ENCODE peak calls at places on chromosome 1, in five cellular contexts. R is WERI-Rb-1, J is GM12865, V is fibroblast of pulmonary artery, Z is kidney. D is an unnamed sample.

GRCh38 chr1:164651378-164651951 is 92.5 kb downstream of the PBX1 start:
- DNase-seq in V (peak), R (no peak), Z (no peak), J (no peak), D (no peak)

GRCh38 chr1:156884560-156884959 is 9.0 kb upstream of the PEAR1 start:
- DNase-seq in J (no peak), V (no peak), Z (no peak), R (no peak), D (no peak)

GRCh38 chr1:24020032-24020431 is 39.9 kb upstream of the SRSF10 start:
- DNase-seq in J (no peak), R (no peak), Z (no peak), V (peak), D (peak)

GRCh38 chr1:27314169-27314568 is 7.8 kb upstream of the TMEM222 start:
- DNase-seq in Z (no peak), R (no peak), J (no peak), V (no peak), D (no peak)

GRCh38 chr1:181386340-181386739 is 97.0 kb upstream of the CACNA1E start:
- DNase-seq in J (no peak), Z (no peak), R (no peak), V (no peak), D (no peak)

GRCh38 chr1:171017431-171017830 is 73.3 kb upstream of the FMO3 start:
- DNase-seq in Z (no peak), J (no peak), V (no peak), R (peak), D (no peak)

GRCh38 chr1:86856196-86856595 is 57.7 kb downstream of the SELENOF start:
- DNase-seq in R (no peak), V (no peak), J (no peak), Z (no peak), D (no peak)

GRCh38 chr1:7293702-7294630 is 477.1 kb upstream of the VAMP3 start:
- DNase-seq in R (peak), J (no peak), V (no peak), Z (no peak), D (no peak)

GRCh38 chr1:12593621-12594066 is 24.4 kb downstream of the DHRS3 start:
- DNase-seq in V (peak), J (no peak), Z (no peak), R (no peak), D (peak)

GRCh38 chr1:232620356-232620841 is 9.5 kb downstream of the SIPA1L2 start:
- DNase-seq in R (no peak), J (no peak), Z (no peak), V (peak), D (peak)

GRCh38 chr1:170146861-170147260 is 1.1 kb downstream of the NTMT2 start:
- DNase-seq in V (no peak), Z (no peak), R (no peak), J (peak), D (no peak)

GRCh38 chr1:93219443-93219842 is 38.9 kb downstream of the CCDC18 start:
- DNase-seq in Z (no peak), R (no peak), V (no peak), J (peak), D (no peak)

GRCh38 chr1:87872692-87873091 is 544.0 kb downstream of the LMO4 start:
- DNase-seq in V (no peak), J (no peak), R (no peak), Z (no peak), D (no peak)

GRCh38 chr1:162248854-162249535 is 127.7 kb downstream of the SPATA46 start:
- DNase-seq in J (no peak), Z (no peak), V (no peak), R (no peak), D (no peak)

GRCh38 chr1:245263701-245264100 is 108.9 kb downstream of the KIF26B start:
- DNase-seq in V (peak), J (no peak), R (no peak), Z (no peak), D (peak)

GRCh38 chr1:203791498-203791897 is 3.9 kb upstream of the ZBED6 start:
- DNase-seq in J (no peak), V (no peak), R (no peak), Z (no peak), D (no peak)

GRCh38 chr1:248851390-248851789 is 7.5 kb downstream of the ZNF692 start:
- DNase-seq in V (no peak), J (no peak), Z (no peak), R (no peak), D (no peak)

GRCh38 chr1:48776400-48777218 is at the start of gene BEND5:
- DNase-seq in J (no peak), Z (peak), V (peak), R (peak), D (peak)

GRCh38 chr1:173527151-173527826 is 50.2 kb downstream of the PRDX6 start:
- DNase-seq in J (no peak), Z (no peak), R (no peak), V (peak), D (no peak)

GRCh38 chr1:178094752-178095645 is 1.1 kb downstream of the RASAL2 start:
- DNase-seq in J (no peak), R (no peak), V (peak), Z (no peak), D (peak)

GRCh38 chr1:11749996-11750395 is 12.0 kb upstream of the C1orf167 start:
- DNase-seq in J (no peak), R (no peak), V (no peak), Z (no peak), D (no peak)

GRCh38 chr1:38525343-38525948 is 334.1 kb downstream of the RRAGC start:
- DNase-seq in R (no peak), J (no peak), V (no peak), Z (no peak), D (no peak)

GRCh38 chr1:206609229-206609991 is 2.9 kb downstream of the EIF2D start:
- DNase-seq in R (no peak), J (peak), V (peak), Z (no peak), D (no peak)

GRCh38 chr1:182332256-182332655 is 59.3 kb downstream of the GLUL start:
- DNase-seq in V (no peak), J (no peak), Z (no peak), R (peak), D (no peak)

GRCh38 chr1:13804240-13804633 is 104.2 kb downstream of the PRDM2 start:
- DNase-seq in R (no peak), V (no peak), J (no peak), Z (no peak), D (no peak)

GRCh38 chr1:224432672-224433040 is 1.9 kb downstream of the WDR26 start:
- DNase-seq in Z (no peak), V (peak), J (peak), R (no peak), D (peak)

GRCh38 chr1:112637257-112638108 is 17.9 kb downstream of the CAPZA1 start:
- DNase-seq in R (no peak), V (peak), J (no peak), Z (no peak), D (peak)

GRCh38 chr1:232950197-232950918 is at the start of gene NTPCR:
- DNase-seq in Z (peak), R (peak), V (peak), J (peak), D (peak)

GRCh38 chr1:231584117-231584516 is 42.5 kb upstream of the DISC1 start:
- DNase-seq in J (peak), R (no peak), Z (no peak), V (peak), D (peak)

GRCh38 chr1:15411593-15412487 is 2.2 kb downstream of the EFHD2 start:
- DNase-seq in J (peak), V (peak), R (no peak), Z (peak), D (no peak)

GRCh38 chr1:19239876-19240275 is 11.4 kb downstream of the EMC1 start:
- DNase-seq in V (no peak), R (no peak), J (no peak), Z (no peak), D (no peak)

GRCh38 chr1:178294654-178295053 is 200.8 kb downstream of the RASAL2 start:
- DNase-seq in R (no peak), V (no peak), Z (no peak), J (no peak), D (no peak)

GRCh38 chr1:112673589-112674439 is 645 bp upstream of the MOV10 start:
- DNase-seq in V (peak), J (peak), Z (no peak), R (peak), D (peak)

GRCh38 chr1:160354388-160354985 is 11.3 kb downstream of the NCSTN start:
- DNase-seq in V (peak), Z (no peak), J (peak), R (peak), D (peak)

GRCh38 chr1:73034255-73034654 is 751.9 kb upstream of the NEGR1 start:
- DNase-seq in R (no peak), Z (no peak), J (no peak), V (no peak), D (no peak)

GRCh38 chr1:161342186-161342585 is 25.5 kb downstream of the CFAP126 start:
- DNase-seq in J (no peak), R (no peak), Z (no peak), V (no peak), D (no peak)

GRCh38 chr1:27144920-27145661 is 9.8 kb downstream of the SLC9A1 start:
- DNase-seq in V (peak), J (no peak), R (no peak), Z (peak), D (peak)

GRCh38 chr1:216140650-216141547 is 282.3 kb downstream of the USH2A start:
- DNase-seq in V (no peak), R (no peak), Z (no peak), J (no peak), D (peak)

GRCh38 chr1:241990040-241990439 is 8.9 kb downstream of the MAP1LC3C start:
- DNase-seq in Z (peak), J (no peak), R (peak), V (peak), D (peak)

GRCh38 chr1:10109372-10109771 is 76.6 kb downstream of the UBE4B start:
- DNase-seq in Z (no peak), V (no peak), R (no peak), J (no peak), D (no peak)
- H3K4me3 ChIP-seq in Z (no peak), V (no peak), R (no peak), J (no peak), D (no peak)

DNA sequence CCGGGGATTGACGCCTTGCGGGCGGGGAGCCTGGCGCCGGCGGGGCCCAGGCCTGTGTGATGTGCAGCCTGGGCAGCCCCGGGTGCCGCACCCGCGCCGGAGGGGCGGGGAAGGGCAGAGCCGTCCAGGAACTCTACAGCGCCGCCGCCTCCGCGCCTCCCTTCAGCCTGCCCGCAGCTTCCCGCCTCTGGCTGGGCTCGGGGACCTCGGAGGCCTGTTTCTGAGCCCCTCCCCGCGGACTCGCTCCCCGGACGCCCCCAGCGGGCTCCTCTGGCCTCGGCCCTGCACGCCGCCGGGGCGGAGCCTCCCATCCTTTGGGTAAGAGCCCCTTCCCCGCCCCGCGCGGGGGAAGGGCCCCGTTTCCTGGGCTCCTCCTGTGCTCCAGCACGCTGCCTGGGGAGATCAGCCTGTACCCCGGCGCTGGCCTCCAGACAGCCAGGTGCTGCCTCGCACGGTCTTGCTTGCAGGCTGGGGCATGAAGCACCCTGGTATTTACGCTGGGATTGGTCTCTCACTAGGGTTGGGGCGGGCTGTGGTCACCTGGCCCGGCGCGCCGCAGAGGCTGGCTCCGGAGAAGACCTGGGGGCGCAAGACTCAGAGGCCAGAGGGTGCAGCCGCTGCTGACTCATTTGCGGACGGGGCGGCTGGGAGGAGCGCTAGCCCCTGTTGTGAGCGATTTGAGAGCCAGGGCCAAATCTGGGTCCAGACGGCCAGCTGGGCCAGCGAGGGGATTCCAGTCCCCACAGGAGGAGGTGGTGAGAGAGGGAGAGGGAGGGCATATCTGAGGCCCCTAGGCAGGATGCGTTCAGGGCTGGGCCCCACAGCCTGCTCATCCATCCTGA is 5.7 kb upstream of the ACOT11 start:
- DNase-seq in R (peak), Z (peak), J (peak), V (peak), D (peak)
- TF ChIP-seq CTCF in R (peak), Z (no peak), J (no peak), V (no peak), D (peak)

GRCh38 chr1:31583995-31584868 is 7.9 kb downstream of the TINAGL1 start:
- DNase-seq in Z (peak), J (no peak), V (peak), R (no peak), D (peak)
- H3K4me3 ChIP-seq in Z (no peak), J (no peak), V (no peak), R (no peak), D (no peak)

GRCh38 chr1:227540170-227541098 is 22.9 kb upstream of the ZNF678 start:
- DNase-seq in J (no peak), V (no peak), Z (no peak), R (no peak), D (no peak)
- TF ChIP-seq CTCF in J (no peak), V (no peak), Z (no peak), R (no peak), D (no peak)

GRCh38 chr1:191912517-191912916 is 245.7 kb upstream of the RGS18 start:
- DNase-seq in J (no peak), R (no peak), Z (no peak), V (no peak), D (no peak)

GRCh38 chr1:191913234-191913948 is 244.9 kb upstream of the RGS18 start:
- DNase-seq in J (no peak), V (no peak), R (no peak), Z (no peak), D (no peak)
- H3K4me3 ChIP-seq in J (no peak), V (no peak), R (no peak), Z (no peak), D (no peak)

GRCh38 chr1:229885568-229886495 is 181.2 kb upstream of the GALNT2 start:
- DNase-seq in R (no peak), V (no peak), Z (no peak), J (no peak), D (no peak)

GRCh38 chr1:229887043-229887822 is 179.8 kb upstream of the GALNT2 start:
- DNase-seq in R (no peak), Z (no peak), V (no peak), J (no peak), D (no peak)

GRCh38 chr1:229884765-229885164 is 182.3 kb upstream of the GALNT2 start:
- DNase-seq in V (no peak), R (no peak), Z (no peak), J (no peak), D (no peak)

GRCh38 chr1:229888157-229888556 is 178.9 kb upstream of the GALNT2 start:
- DNase-seq in R (no peak), J (no peak), Z (no peak), V (no peak), D (no peak)

GRCh38 chr1:229886636-229887035 is 180.4 kb upstream of the GALNT2 start:
- DNase-seq in V (no peak), R (no peak), J (no peak), Z (no peak), D (no peak)
- TF ChIP-seq CTCF in V (no peak), R (no peak), J (no peak), Z (no peak), D (no peak)

D was measured in fibroblast of the aortic adventitia.